ENCODE peak calls at places on chromosomes 13 and 19, in four cellular contexts. N is endothelial cell; X is CD4-positive, alpha-beta T cell; F is tibial artery. Y is an unnamed sample.
A peak's percentile ranks its signal among the peaks of the same experiment; 100 is the strongest.

GRCh38 chr19:40321076-40321475 is 27.1 kb downstream of the C19orf47 start:
- DNase-seq in N (no peak), X (no peak), F (no peak), Y (no peak)

GRCh38 chr19:46221981-46222610 is 7.4 kb upstream of the IGFL1 start:
- DNase-seq in N (no peak), X (no peak), F (peak; percentile 30), Y (no peak)

GRCh38 chr13:25806304-25806974 is 245.4 kb downstream of the SHISA2 start:
- DNase-seq in N (no peak), X (no peak), F (no peak), Y (no peak)

GRCh38 chr19:33904681-33905080 is 108.0 kb downstream of the KCTD15 start:
- DNase-seq in N (peak; percentile 60), X (no peak), F (no peak), Y (no peak)

GRCh38 chr19:6250024-6250605 is 29.7 kb downstream of the MLLT1 start:
- DNase-seq in N (no peak), X (no peak), F (no peak), Y (no peak)

GRCh38 chr19:15869109-15869555 is 28.7 kb downstream of the CYP4F2 start:
- DNase-seq in N (no peak), X (peak; percentile 28), F (peak; percentile 24), Y (no peak)

GRCh38 chr13:31909889-31910551 is 121.6 kb upstream of the FRY start:
- DNase-seq in N (peak; percentile 57), X (peak; percentile 25), F (no peak), Y (peak; percentile 25)

GRCh38 chr19:18464646-18465045 is 26.7 kb upstream of the ISYNA1 start:
- DNase-seq in N (no peak), X (no peak), F (peak; percentile 95), Y (no peak)

GRCh38 chr13:52446265-52446664 is 4.2 kb downstream of the VPS36 start:
- DNase-seq in N (no peak), X (no peak), F (no peak), Y (no peak)

GRCh38 chr19:3095375-3096191 is 1.4 kb downstream of the GNA11 start:
- DNase-seq in N (peak; percentile 56), X (peak; percentile 56), F (no peak), Y (no peak)

GRCh38 chr19:31698352-31698751 is 349.1 kb upstream of the TSHZ3 start:
- DNase-seq in N (no peak), X (no peak), F (no peak), Y (no peak)

GRCh38 chr13:66547685-66548084 is 682.5 kb downstream of the PCDH9 start:
- DNase-seq in N (no peak), X (no peak), F (no peak), Y (no peak)

GRCh38 chr13:72648513-72649065 is 78.8 kb downstream of the MZT1 start:
- DNase-seq in N (no peak), X (no peak), F (no peak), Y (no peak)

GRCh38 chr19:8935460-8935859 is 74.7 kb downstream of the MUC16 start:
- DNase-seq in N (no peak), X (no peak), F (no peak), Y (no peak)

GRCh38 chr19:53101518-53101917 is 1.7 kb downstream of the ZNF160 start:
- DNase-seq in N (no peak), X (no peak), F (no peak), Y (no peak)

GRCh38 chr13:108834193-108834592 is 204.8 kb downstream of the MYO16 start:
- DNase-seq in N (no peak), X (no peak), F (no peak), Y (no peak)

GRCh38 chr13:41284512-41285288 is 21.3 kb upstream of the MTRF1 start:
- DNase-seq in N (no peak), X (no peak), F (no peak), Y (no peak)

GRCh38 chr19:16585808-16586476 is 13.7 kb upstream of the SLC35E1 start:
- DNase-seq in N (no peak), X (no peak), F (no peak), Y (no peak)

GRCh38 chr13:44465318-44465717 is 91.7 kb downstream of the SERP2 start:
- DNase-seq in N (no peak), X (no peak), F (no peak), Y (no peak)

GRCh38 chr13:98284677-98285076 is 107.6 kb upstream of the RNF113B start:
- DNase-seq in N (no peak), X (no peak), F (no peak), Y (no peak)

GRCh38 chr19:37778613-37779138 is 710 bp downstream of the ZNF573 start:
- DNase-seq in N (no peak), X (no peak), F (no peak), Y (no peak)

GRCh38 chr13:104779311-104779710 is 1713.1 kb upstream of the SLC10A2 start:
- DNase-seq in N (no peak), X (no peak), F (no peak), Y (no peak)

GRCh38 chr13:45367358-45367757 is 26.4 kb upstream of the TPT1 start:
- DNase-seq in N (no peak), X (peak; percentile 88), F (peak; percentile 59), Y (no peak)

GRCh38 chr13:113650275-113650674 is 7.7 kb downstream of the ATP4B start:
- DNase-seq in N (no peak), X (no peak), F (no peak), Y (no peak)

GRCh38 chr19:55348317-55349034 is 6.0 kb downstream of the COX6B2 start:
- DNase-seq in N (no peak), X (no peak), F (no peak), Y (no peak)

GRCh38 chr13:85508683-85509329 is 290.4 kb downstream of the SLITRK6 start:
- DNase-seq in N (no peak), X (no peak), F (peak; percentile 34), Y (no peak)

GRCh38 chr13:33281951-33282595 is 3.5 kb downstream of the STARD13 start:
- DNase-seq in N (no peak), X (no peak), F (no peak), Y (no peak)

GRCh38 chr19:47860602-47861297 is 1.7 kb downstream of the TPRX2 start:
- DNase-seq in N (no peak), X (no peak), F (no peak), Y (no peak)

GRCh38 chr19:16957151-16957662 is 68.4 kb downstream of the F2RL3 start:
- DNase-seq in N (no peak), X (no peak), F (peak; percentile 45), Y (no peak)

GRCh38 chr19:5117421-5117820 is 148.5 kb downstream of the KDM4B start:
- DNase-seq in N (no peak), X (no peak), F (no peak), Y (no peak)

GRCh38 chr19:11496391-11497163 is 9.1 kb downstream of the ZNF653 start:
- DNase-seq in N (peak; percentile 81), X (peak; percentile 58), F (peak; percentile 58), Y (peak; percentile 51)

GRCh38 chr13:39012608-39013007 is 22.0 kb upstream of the STOML3 start:
- DNase-seq in N (peak; percentile 31), X (no peak), F (no peak), Y (no peak)
- TF ChIP-seq CTCF in N (no peak), X (no peak), F (no peak), Y (peak; percentile 41)

GRCh38 chr19:51637362-51637978 is 7.3 kb upstream of the SIGLEC5 start:
- DNase-seq in N (no peak), X (no peak), F (no peak), Y (no peak)
- TF ChIP-seq CTCF in N (peak; percentile 49), X (peak; percentile 57), F (peak; percentile 8), Y (peak; percentile 40)

DNA sequence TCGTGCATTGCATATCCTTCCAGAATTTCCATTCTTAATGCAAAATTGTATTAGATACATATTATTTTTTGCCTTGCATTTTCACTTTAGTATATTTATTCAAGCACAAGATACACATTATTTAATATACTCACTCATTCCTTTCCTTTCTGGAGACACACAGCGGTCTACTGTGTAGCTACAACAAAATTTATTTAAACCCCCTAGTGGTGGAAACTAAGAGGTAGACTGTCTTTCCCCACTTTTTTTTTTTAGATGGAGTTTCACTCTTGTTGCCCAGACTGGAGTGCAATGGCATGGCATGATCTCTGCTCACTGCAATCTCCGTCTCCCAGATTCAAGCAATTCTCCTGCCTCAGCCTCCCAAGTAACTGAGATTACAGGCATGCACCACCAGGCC is 2040.3 kb upstream of the PCDH20 start:
- DNase-seq in N (no peak), X (no peak), F (no peak), Y (no peak)
- TF ChIP-seq CTCF in N (peak; percentile 68), X (no peak), F (no peak), Y (peak; percentile 40)

DNA sequence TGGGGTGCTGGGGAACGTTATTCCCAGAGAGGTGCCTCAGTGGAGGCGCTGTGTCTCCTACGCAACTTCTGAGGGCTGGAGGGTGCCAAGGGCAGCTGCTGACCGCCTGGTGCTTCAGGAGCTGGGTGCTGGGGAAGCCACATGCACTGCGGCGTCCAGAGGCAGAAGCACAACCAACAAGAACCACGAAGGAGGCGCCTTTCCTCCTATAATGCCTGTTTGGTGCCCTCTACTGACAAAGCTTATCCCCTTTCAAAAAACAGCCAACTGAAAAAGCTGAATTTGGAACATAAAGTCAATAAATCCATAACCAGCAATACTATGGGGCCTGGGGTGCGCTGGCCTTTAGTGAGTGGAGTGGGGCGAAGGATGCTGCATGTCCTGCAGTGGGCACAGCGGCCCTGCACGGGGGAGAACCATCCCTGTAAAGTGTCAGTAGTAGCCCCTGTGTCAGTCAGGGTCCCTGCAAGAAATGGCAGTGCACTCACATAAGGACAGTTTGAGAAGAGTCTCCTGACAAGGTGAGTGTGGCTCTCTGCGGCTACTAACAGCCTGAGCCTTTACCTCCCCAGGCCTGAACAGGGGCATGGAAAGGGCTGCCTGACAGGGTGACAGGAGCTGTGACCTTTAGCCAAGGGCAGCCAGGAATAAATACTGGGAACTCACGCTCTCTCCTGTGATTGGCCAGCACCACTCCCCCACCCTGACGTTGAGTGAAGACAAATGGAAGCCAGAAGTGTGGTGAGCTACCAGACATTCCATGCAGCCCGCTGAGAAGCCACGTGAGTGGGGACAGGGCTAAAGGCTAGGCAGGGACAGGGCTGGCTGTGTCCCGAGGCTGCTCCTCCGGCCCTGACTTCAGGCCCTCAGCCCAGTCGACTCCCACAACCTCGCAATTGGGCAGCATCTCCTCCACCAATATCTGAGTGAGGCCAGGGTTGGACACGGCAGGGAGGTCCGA is 4.5 kb upstream of the B3GNT8 start:
- DNase-seq in N (no peak), X (no peak), F (no peak), Y (no peak)
- TF ChIP-seq CTCF in N (no peak), X (no peak), F (no peak), Y (peak; percentile 24)